ENCODE peak calls at places on chromosomes 13 and 19, in four cellular contexts. R is H1, B is SK-N-SH, X is HCT116. P is an unnamed sample.

GRCh38 chr13:33868343-33868994 is 50.5 kb downstream of the RFC3 start:
- DNase-seq in R (no peak), B (no peak), X (no peak), P (no peak)

GRCh38 chr13:106753241-106753640 is 185.3 kb upstream of the ARGLU1 start:
- DNase-seq in R (no peak), B (no peak), X (no peak), P (peak; percentile 75)

GRCh38 chr13:99371956-99372355 is 64.8 kb upstream of the GPR183 start:
- DNase-seq in R (no peak), B (no peak), X (no peak), P (no peak)

GRCh38 chr13:73984201-73984600 is 150.0 kb downstream of the KLF12 start:
- DNase-seq in R (no peak), B (no peak), X (no peak), P (no peak)

GRCh38 chr13:41581884-41582547 is 124.7 kb downstream of the RGCC start:
- DNase-seq in R (no peak), B (no peak), X (no peak), P (no peak)

GRCh38 chr13:42258747-42259146 is 13.2 kb upstream of the AKAP11 start:
- DNase-seq in R (no peak), B (no peak), X (no peak), P (no peak)

GRCh38 chr13:51818771-51819511 is 15.0 kb upstream of the DHRS12 start:
- DNase-seq in R (no peak), B (no peak), X (no peak), P (no peak)

GRCh38 chr19:43695985-43696729 is 19.7 kb upstream of the IRGC start:
- DNase-seq in R (no peak), B (no peak), X (no peak), P (no peak)

GRCh38 chr19:49347835-49348234 is 12.6 kb downstream of the CD37 start:
- DNase-seq in R (no peak), B (peak; percentile 66), X (peak; percentile 81), P (peak; percentile 43)

GRCh38 chr19:18590273-18591272 is 2.0 kb downstream of the REX1BD start:
- DNase-seq in R (peak; percentile 93), B (peak; percentile 89), X (peak; percentile 96), P (no peak)

GRCh38 chr19:28137772-28138171 is 1075.2 kb downstream of the UQCRFS1 start:
- DNase-seq in R (no peak), B (no peak), X (no peak), P (no peak)

GRCh38 chr19:56367829-56368711 is 25.3 kb downstream of the ZNF582 start:
- DNase-seq in R (peak; percentile 93), B (peak; percentile 92), X (no peak), P (peak; percentile 98)

GRCh38 chr13:44299544-44299943 is 74.1 kb upstream of the SERP2 start:
- DNase-seq in R (no peak), B (no peak), X (no peak), P (no peak)

GRCh38 chr13:76516013-76516412 is 370.2 kb downstream of the KCTD12 start:
- DNase-seq in R (no peak), B (no peak), X (no peak), P (no peak)

GRCh38 chr19:17404621-17405249 is 695 bp downstream of the BST2 start:
- DNase-seq in R (no peak), B (peak; percentile 16), X (no peak), P (no peak)

GRCh38 chr13:44303681-44304432 is 69.8 kb upstream of the SERP2 start:
- DNase-seq in R (no peak), B (peak; percentile 9), X (no peak), P (no peak)

GRCh38 chr13:30580852-30581502 is 36.7 kb upstream of the USPL1 start:
- DNase-seq in R (no peak), B (no peak), X (no peak), P (no peak)

GRCh38 chr13:30577381-30577780 is 40.3 kb upstream of the USPL1 start:
- DNase-seq in R (no peak), B (no peak), X (peak; percentile 57), P (no peak)

GRCh38 chr13:30581582-30581981 is 36.1 kb upstream of the USPL1 start:
- DNase-seq in R (no peak), B (no peak), X (peak; percentile 29), P (peak; percentile 32)

GRCh38 chr13:30572859-30573275 is 44.9 kb upstream of the USPL1 start:
- DNase-seq in R (no peak), B (peak; percentile 15), X (no peak), P (peak; percentile 77)

GRCh38 chr13:30576528-30576927 is 41.2 kb upstream of the USPL1 start:
- DNase-seq in R (no peak), B (no peak), X (no peak), P (no peak)
- TF ChIP-seq MAX in R (no peak), B (no peak), X (no peak), P (no peak)

GRCh38 chr19:3097442-3097871 is 3.3 kb downstream of the GNA11 start:
- DNase-seq in R (no peak), B (no peak), X (no peak), P (no peak)
- H3K79me2 ChIP-seq in R (peaks cover 2% of the 10 kb centered on the region), B (peaks cover 80% of the 10 kb centered on the region), X (peaks cover 80% of the 10 kb centered on the region), P (peaks cover 80% of the 10 kb centered on the region)

GRCh38 chr19:3801412-3802096 is 15.4 kb upstream of the MATK start:
- DNase-seq in R (no peak), B (peak; percentile 85), X (no peak), P (no peak)
- TF ChIP-seq MAX in R (no peak), B (no peak), X (no peak), P (no peak)

GRCh38 chr19:47650695-47651094 is 41.8 kb downstream of the BICRA start:
- DNase-seq in R (no peak), B (no peak), X (no peak), P (no peak)

GRCh38 chr19:47652285-47652684 is 43.4 kb downstream of the BICRA start:
- DNase-seq in R (no peak), B (no peak), X (no peak), P (no peak)

GRCh38 chr19:47649588-47649987 is 40.7 kb downstream of the BICRA start:
- DNase-seq in R (no peak), B (no peak), X (no peak), P (no peak)

GRCh38 chr19:47651132-47651531 is 42.2 kb downstream of the BICRA start:
- DNase-seq in R (no peak), B (no peak), X (no peak), P (no peak)

GRCh38 chr19:47651691-47652090 is 42.8 kb downstream of the BICRA start:
- DNase-seq in R (no peak), B (no peak), X (no peak), P (no peak)
- H3K79me2 ChIP-seq in R (peaks cover 3% of the 10 kb centered on the region), B (peaks cover 93% of the 10 kb centered on the region), X (peaks cover 52% of the 10 kb centered on the region), P (peaks cover 69% of the 10 kb centered on the region)

P was measured in endothelial cell of umbilical vein.